ENCODE peak calls at places on chromosomes 4 and X, in ten cellular contexts. R is nucleus accumbens, P is midbrain, F is amygdala, T is NCI-H748 treated with DMSO at 0.1 percent for 48 hours, L is nephron progenitor cell, H is foreskin keratinocyte, J is AG10803, U is NT2/D1, W is lung. Q is an unnamed sample.
A peak's percentile ranks its signal among the peaks of the same experiment; 100 is the strongest.

GRCh38 chr4:9709724-9710123 is 71.7 kb upstream of the DRD5 start:
- DNase-seq in R (no peak), J (no peak), T (no peak), U (no peak), H (no peak), F (no peak), W (no peak), L (no peak), P (no peak), Q (no peak)

GRCh38 chr4:120703908-120704307 is 218.6 kb downstream of the PRDM5 start:
- DNase-seq in L (no peak), W (no peak), H (no peak), T (no peak), F (no peak), J (no peak), P (no peak), U (no peak), R (no peak), Q (no peak)

GRCh38 chr4:97349468-97350186 is 793.6 kb downstream of the STPG2 start:
- DNase-seq in T (no peak), R (no peak), P (no peak), W (no peak), U (no peak), F (no peak), J (no peak), H (no peak), L (no peak), Q (no peak)

GRCh38 chr4:111215755-111216154 is 592.9 kb upstream of the PITX2 start:
- DNase-seq in F (no peak), H (no peak), W (no peak), T (no peak), R (no peak), U (no peak), L (no peak), J (no peak), P (no peak), Q (no peak)

GRCh38 chr4:180164799-180165198 is 2078.4 kb upstream of the TENM3 start:
- DNase-seq in P (no peak), W (no peak), T (no peak), J (no peak), R (no peak), F (no peak), H (peak; percentile 16), L (peak; percentile 3), U (no peak), Q (no peak)

GRCh38 chr4:128310266-128310697 is 22.7 kb upstream of the PGRMC2 start:
- DNase-seq in U (no peak), F (no peak), P (no peak), T (no peak), R (no peak), J (no peak), L (no peak), W (no peak), H (no peak), Q (no peak)

GRCh38 chrX:154531626-154532025 is 15.0 kb downstream of the G6PD start:
- DNase-seq in P (no peak), L (no peak), R (no peak), T (no peak), F (no peak), U (no peak), H (no peak), W (no peak), J (no peak), Q (no peak)

GRCh38 chr4:107115185-107115847 is 79.2 kb upstream of the DKK2 start:
- DNase-seq in W (no peak), U (no peak), T (no peak), J (peak; percentile 52), P (no peak), L (no peak), F (no peak), R (no peak), H (no peak), Q (no peak)

GRCh38 chrX:131331152-131331551 is 42.0 kb upstream of the IGSF1 start:
- DNase-seq in L (no peak), H (no peak), F (no peak), W (no peak), U (no peak), J (no peak), T (no peak), R (no peak), P (no peak), Q (no peak)

GRCh38 chr4:138510053-138510452 is 267.9 kb upstream of the SLC7A11 start:
- DNase-seq in H (no peak), T (no peak), F (no peak), L (no peak), W (no peak), P (no peak), J (peak; percentile 16), R (no peak), U (no peak), Q (no peak)

GRCh38 chrX:10832103-10832502 is 211.7 kb upstream of the MID1 start:
- DNase-seq in J (no peak), R (no peak), P (no peak), T (no peak), H (no peak), W (no peak), L (no peak), F (no peak), U (no peak), Q (no peak)

GRCh38 chrX:101287402-101287801 is 3.7 kb downstream of the TAF7L start:
- DNase-seq in H (no peak), W (no peak), T (peak; percentile 0), U (peak; percentile 20), R (no peak), F (no peak), P (peak; percentile 21), L (no peak), J (peak; percentile 40), Q (no peak)

GRCh38 chr4:5930456-5930855 is 37.6 kb upstream of the CRMP1 start:
- DNase-seq in H (no peak), L (no peak), W (no peak), J (no peak), R (no peak), U (no peak), T (no peak), P (no peak), F (no peak), Q (no peak)

GRCh38 chrX:13334491-13334890 is 14.6 kb upstream of the ATXN3L start:
- DNase-seq in U (no peak), H (no peak), L (no peak), W (no peak), F (no peak), T (no peak), P (no peak), J (peak; percentile 24), R (no peak), Q (no peak)

GRCh38 chrX:13837290-13837745 is 20.4 kb upstream of the GPM6B start:
- DNase-seq in F (peak; percentile 1), L (peak; percentile 4), J (no peak), R (peak; percentile 36), H (no peak), T (no peak), U (no peak), W (no peak), P (peak; percentile 57), Q (peak; percentile 13)

GRCh38 chrX:3743821-3744439 is 30.5 kb upstream of the PRKX start:
- DNase-seq in R (no peak), T (no peak), P (no peak), U (no peak), F (no peak), L (no peak), H (no peak), W (no peak), J (no peak), Q (no peak)

GRCh38 chrX:111830561-111830960 is 45.4 kb upstream of the TRPC5OS start:
- DNase-seq in H (no peak), J (no peak), W (no peak), T (no peak), F (no peak), P (no peak), R (no peak), L (no peak), U (no peak), Q (no peak)

GRCh38 chr4:184100297-184100885 is 117.3 kb downstream of the ENPP6 start:
- DNase-seq in T (peak; percentile 4), F (no peak), R (peak; percentile 34), P (peak; percentile 64), H (no peak), U (no peak), W (peak; percentile 70), L (peak; percentile 77), J (no peak), Q (no peak)

GRCh38 chr4:62262676-62263075 is 1062.5 kb downstream of the ADGRL3 start:
- DNase-seq in J (no peak), F (no peak), U (no peak), H (no peak), R (no peak), L (no peak), P (no peak), W (no peak), T (no peak), Q (no peak)

GRCh38 chrX:42930951-42931350 is 153.0 kb upstream of the PPP1R2C start:
- DNase-seq in J (no peak), W (no peak), T (no peak), F (no peak), U (no peak), L (no peak), H (no peak), R (no peak), P (no peak), Q (no peak)

GRCh38 chrX:17377047-17377692 is 2.2 kb downstream of the NHS start:
- DNase-seq in L (peak; percentile 67), U (no peak), W (no peak), P (no peak), R (no peak), T (peak; percentile 28), H (no peak), F (no peak), J (peak; percentile 50), Q (no peak)

GRCh38 chr4:168551211-168551610 is 54.4 kb downstream of the PALLD start:
- DNase-seq in W (no peak), L (no peak), J (peak; percentile 92), T (no peak), F (no peak), R (no peak), P (no peak), U (no peak), H (no peak), Q (no peak)

GRCh38 chrX:38941675-38942074 is 140.4 kb downstream of the MID1IP1 start:
- DNase-seq in T (no peak), H (no peak), R (no peak), P (no peak), J (no peak), F (no peak), U (no peak), W (no peak), L (no peak), Q (peak; percentile 24)

GRCh38 chr4:8289956-8290700 is 20.6 kb downstream of the HTRA3 start:
- DNase-seq in J (no peak), W (no peak), R (no peak), L (no peak), T (no peak), U (no peak), H (no peak), P (no peak), F (no peak), Q (no peak)